ENCODE peak calls at places on chromosomes 1 and 21, in six cellular contexts. One of them, this sample, is unnamed. For H3K4me1, the result is how much of the 10 kb centered on the place peaks cover.

GRCh38 chr1:176466514-176466913 is 3.5 kb downstream of the PAPPA2 start:
- DNase-seq in psoas muscle: no peak
- DNase-seq in PC-3: peak
- DNase-seq in endothelial cell of umbilical vein: no peak
- DNase-seq in Karpas-422: peak
- DNase-seq in small intestine: no peak
- DNase-seq in this sample: no peak

GRCh38 chr1:92329356-92330129 is 30.7 kb downstream of the RPAP2 start:
- DNase-seq in psoas muscle: no peak
- DNase-seq in PC-3: peak
- DNase-seq in endothelial cell of umbilical vein: no peak
- DNase-seq in Karpas-422: no peak
- DNase-seq in small intestine: no peak
- DNase-seq in this sample: no peak

GRCh38 chr1:243483952-243484351 is 228.1 kb downstream of the SDCCAG8 start:
- DNase-seq in psoas muscle: no peak
- DNase-seq in PC-3: no peak
- DNase-seq in endothelial cell of umbilical vein: no peak
- DNase-seq in Karpas-422: no peak
- DNase-seq in small intestine: no peak
- DNase-seq in this sample: no peak

GRCh38 chr1:59879556-59879955 is 47.0 kb downstream of the CYP2J2 start:
- DNase-seq in psoas muscle: peak
- DNase-seq in PC-3: peak
- DNase-seq in endothelial cell of umbilical vein: peak
- DNase-seq in Karpas-422: peak
- DNase-seq in small intestine: peak
- DNase-seq in this sample: peak

GRCh38 chr1:28436211-28436769 is 66.8 kb downstream of the PHACTR4 start:
- DNase-seq in psoas muscle: no peak
- DNase-seq in PC-3: peak
- DNase-seq in endothelial cell of umbilical vein: no peak
- DNase-seq in Karpas-422: no peak
- DNase-seq in small intestine: no peak
- DNase-seq in this sample: no peak

GRCh38 chr1:8717148-8717547 is 100.3 kb downstream of the RERE start:
- DNase-seq in psoas muscle: no peak
- DNase-seq in PC-3: no peak
- DNase-seq in endothelial cell of umbilical vein: no peak
- DNase-seq in Karpas-422: no peak
- DNase-seq in small intestine: no peak
- DNase-seq in this sample: no peak

GRCh38 chr1:3125546-3126368 is 56.8 kb downstream of the PRDM16 start:
- DNase-seq in psoas muscle: no peak
- DNase-seq in PC-3: no peak
- DNase-seq in endothelial cell of umbilical vein: no peak
- DNase-seq in Karpas-422: no peak
- DNase-seq in small intestine: no peak
- DNase-seq in this sample: no peak

GRCh38 chr1:2396059-2396458 is 4.4 kb downstream of the RER1 start:
- DNase-seq in psoas muscle: no peak
- DNase-seq in PC-3: no peak
- DNase-seq in endothelial cell of umbilical vein: no peak
- DNase-seq in Karpas-422: no peak
- DNase-seq in small intestine: no peak
- DNase-seq in this sample: no peak

GRCh38 chr1:39406533-39407478 is 84.6 kb upstream of the BMP8A start:
- DNase-seq in psoas muscle: no peak
- DNase-seq in PC-3: no peak
- DNase-seq in endothelial cell of umbilical vein: peak
- DNase-seq in Karpas-422: no peak
- DNase-seq in small intestine: no peak
- DNase-seq in this sample: peak

GRCh38 chr1:65267291-65268087 is 41.9 kb upstream of the DNAJC6 start:
- DNase-seq in psoas muscle: no peak
- DNase-seq in PC-3: no peak
- DNase-seq in endothelial cell of umbilical vein: no peak
- DNase-seq in Karpas-422: no peak
- DNase-seq in small intestine: no peak
- DNase-seq in this sample: no peak

GRCh38 chr1:164720329-164721036 is 161.5 kb downstream of the PBX1 start:
- DNase-seq in psoas muscle: no peak
- DNase-seq in PC-3: no peak
- DNase-seq in endothelial cell of umbilical vein: no peak
- DNase-seq in Karpas-422: no peak
- DNase-seq in small intestine: no peak
- DNase-seq in this sample: no peak

GRCh38 chr1:3014443-3015268 is 6.6 kb upstream of the ACTRT2 start:
- DNase-seq in psoas muscle: no peak
- DNase-seq in PC-3: no peak
- DNase-seq in endothelial cell of umbilical vein: no peak
- DNase-seq in Karpas-422: peak
- DNase-seq in small intestine: no peak
- DNase-seq in this sample: no peak

GRCh38 chr1:240073097-240073496 is 18.6 kb upstream of the FMN2 start:
- DNase-seq in psoas muscle: no peak
- DNase-seq in PC-3: no peak
- DNase-seq in endothelial cell of umbilical vein: no peak
- DNase-seq in Karpas-422: no peak
- DNase-seq in small intestine: no peak
- DNase-seq in this sample: no peak

GRCh38 chr1:29569971-29570634 is 333.8 kb downstream of the PTPRU start:
- DNase-seq in psoas muscle: peak
- DNase-seq in PC-3: peak
- DNase-seq in endothelial cell of umbilical vein: no peak
- DNase-seq in Karpas-422: no peak
- DNase-seq in small intestine: no peak
- DNase-seq in this sample: no peak

GRCh38 chr1:54378157-54378883 is 27.9 kb downstream of the SSBP3 start:
- DNase-seq in psoas muscle: no peak
- DNase-seq in PC-3: no peak
- DNase-seq in endothelial cell of umbilical vein: no peak
- DNase-seq in Karpas-422: no peak
- DNase-seq in small intestine: no peak
- DNase-seq in this sample: no peak

GRCh38 chr1:17392199-17392740 is 20.3 kb downstream of the PADI6 start:
- DNase-seq in psoas muscle: no peak
- DNase-seq in PC-3: no peak
- DNase-seq in endothelial cell of umbilical vein: no peak
- DNase-seq in Karpas-422: no peak
- DNase-seq in small intestine: no peak
- DNase-seq in this sample: no peak

GRCh38 chr1:173038875-173039554 is 11.7 kb downstream of the TNFSF18 start:
- DNase-seq in psoas muscle: no peak
- DNase-seq in PC-3: no peak
- DNase-seq in endothelial cell of umbilical vein: no peak
- DNase-seq in Karpas-422: no peak
- DNase-seq in small intestine: no peak
- DNase-seq in this sample: no peak

GRCh38 chr21:40043423-40043822 is 176.2 kb downstream of the PCP4 start:
- DNase-seq in psoas muscle: no peak
- DNase-seq in PC-3: no peak
- DNase-seq in endothelial cell of umbilical vein: no peak
- DNase-seq in Karpas-422: no peak
- DNase-seq in small intestine: no peak
- DNase-seq in this sample: no peak

GRCh38 chr21:15552914-15553491 is 176.8 kb upstream of the USP25 start:
- DNase-seq in psoas muscle: no peak
- DNase-seq in PC-3: peak
- DNase-seq in endothelial cell of umbilical vein: no peak
- DNase-seq in Karpas-422: peak
- DNase-seq in small intestine: no peak
- DNase-seq in this sample: no peak

DNA sequence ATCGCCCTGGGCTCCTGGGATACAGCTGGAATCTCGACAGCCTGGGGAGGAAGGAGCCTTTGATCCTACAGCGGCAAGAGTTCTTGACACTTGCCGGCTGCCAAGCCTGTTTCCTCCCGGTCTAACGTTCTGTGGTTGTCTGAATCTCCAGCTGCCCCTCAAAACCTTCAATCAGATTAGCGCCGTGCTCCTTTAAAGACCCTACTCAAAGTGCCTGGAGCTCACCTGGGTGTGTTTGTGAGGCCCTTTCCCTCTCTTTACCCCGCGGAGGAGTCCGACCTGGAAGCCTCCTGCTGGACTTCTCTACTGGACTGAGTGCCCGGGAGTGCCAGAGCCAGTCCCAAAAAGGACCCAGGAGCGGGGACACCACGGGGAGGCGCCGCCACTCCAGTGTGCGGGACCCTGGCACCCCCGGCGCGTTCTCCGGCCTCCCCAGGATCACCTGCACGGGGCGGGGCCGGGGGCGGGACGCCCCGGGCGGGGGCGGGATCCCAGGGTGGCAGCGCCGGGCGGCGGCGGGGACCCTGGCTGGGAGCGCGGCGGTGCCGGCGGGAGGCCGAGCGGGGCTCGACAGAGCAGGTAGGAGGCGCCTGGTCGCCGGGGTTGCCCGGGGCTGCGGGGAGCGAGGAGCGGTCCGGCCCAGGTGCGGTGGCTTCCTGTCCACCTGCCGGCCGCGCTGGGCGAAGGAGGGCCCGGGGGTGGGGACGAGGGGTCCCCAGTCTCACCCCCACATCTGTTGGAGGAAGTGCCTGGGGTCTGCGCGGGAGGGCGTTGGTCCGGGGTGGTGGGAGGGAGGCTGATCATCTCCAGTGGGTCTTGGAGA is at the start of gene NCMAP:
- DNase-seq in psoas muscle: no peak
- DNase-seq in PC-3: peak
- DNase-seq in endothelial cell of umbilical vein: no peak
- DNase-seq in Karpas-422: no peak
- DNase-seq in small intestine: peak
- DNase-seq in this sample: peak
- H3K4me1 ChIP-seq in psoas muscle: under half
- H3K4me1 ChIP-seq in PC-3: under half
- H3K4me1 ChIP-seq in endothelial cell of umbilical vein: under half
- H3K4me1 ChIP-seq in Karpas-422: under half
- H3K4me1 ChIP-seq in small intestine: under half
- H3K4me1 ChIP-seq in this sample: under half

GRCh38 chr1:10787274-10787673 is 9.2 kb downstream of the CASZ1 start:
- DNase-seq in psoas muscle: no peak
- DNase-seq in PC-3: no peak
- DNase-seq in endothelial cell of umbilical vein: no peak
- DNase-seq in Karpas-422: no peak
- DNase-seq in small intestine: no peak
- DNase-seq in this sample: no peak

GRCh38 chr1:10782491-10783244 is 13.8 kb downstream of the CASZ1 start:
- DNase-seq in psoas muscle: no peak
- DNase-seq in PC-3: no peak
- DNase-seq in endothelial cell of umbilical vein: no peak
- DNase-seq in Karpas-422: no peak
- DNase-seq in small intestine: peak
- DNase-seq in this sample: no peak

GRCh38 chr1:10788592-10789006 is 7.8 kb downstream of the CASZ1 start:
- DNase-seq in psoas muscle: peak
- DNase-seq in PC-3: peak
- DNase-seq in endothelial cell of umbilical vein: peak
- DNase-seq in Karpas-422: no peak
- DNase-seq in small intestine: no peak
- DNase-seq in this sample: peak

GRCh38 chr1:10784998-10785854 is 11.2 kb downstream of the CASZ1 start:
- DNase-seq in psoas muscle: no peak
- DNase-seq in PC-3: no peak
- DNase-seq in endothelial cell of umbilical vein: no peak
- DNase-seq in Karpas-422: no peak
- DNase-seq in small intestine: peak
- DNase-seq in this sample: no peak

GRCh38 chr1:10785855-10786638 is 10.4 kb downstream of the CASZ1 start:
- DNase-seq in psoas muscle: no peak
- DNase-seq in PC-3: no peak
- DNase-seq in endothelial cell of umbilical vein: no peak
- DNase-seq in Karpas-422: no peak
- DNase-seq in small intestine: no peak
- DNase-seq in this sample: no peak
- H3K4me1 ChIP-seq in psoas muscle: half or more
- H3K4me1 ChIP-seq in PC-3: under half
- H3K4me1 ChIP-seq in endothelial cell of umbilical vein: under half
- H3K4me1 ChIP-seq in Karpas-422: under half
- H3K4me1 ChIP-seq in small intestine: under half
- H3K4me1 ChIP-seq in this sample: under half

DNA sequence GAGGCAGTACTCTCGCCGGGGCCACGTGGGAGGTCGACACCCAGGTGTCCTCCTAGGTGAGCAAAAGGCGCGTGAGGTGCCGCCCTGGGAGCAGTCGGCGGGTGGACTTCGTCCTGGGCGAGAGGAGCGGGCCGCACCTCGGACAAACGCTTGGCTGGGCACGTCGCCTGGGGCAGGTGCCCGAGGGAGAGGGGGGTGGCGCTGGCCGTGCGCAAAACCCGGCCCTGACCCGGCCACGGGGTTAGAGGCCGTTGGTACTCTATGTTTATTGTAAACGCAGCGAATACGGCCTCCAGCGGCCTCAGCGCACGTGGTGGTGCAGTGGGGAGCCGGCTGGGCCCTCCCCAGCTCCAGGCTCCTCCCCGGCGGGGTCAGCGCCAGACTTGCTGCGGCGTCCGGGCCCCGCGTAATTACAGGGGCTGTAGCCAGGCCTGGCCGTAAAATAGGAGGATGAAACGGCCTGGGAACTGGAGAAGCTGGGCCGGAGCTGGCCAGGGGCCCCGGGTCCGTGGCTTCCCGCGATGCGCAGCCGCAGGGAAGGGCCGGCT is 1.7 kb upstream of the EFNA1 start:
- DNase-seq in psoas muscle: peak
- DNase-seq in PC-3: peak
- DNase-seq in endothelial cell of umbilical vein: peak
- DNase-seq in Karpas-422: no peak
- DNase-seq in small intestine: peak
- DNase-seq in this sample: peak
- H3K4me1 ChIP-seq in psoas muscle: under half
- H3K4me1 ChIP-seq in PC-3: half or more
- H3K4me1 ChIP-seq in endothelial cell of umbilical vein: half or more
- H3K4me1 ChIP-seq in Karpas-422: under half
- H3K4me1 ChIP-seq in small intestine: under half
- H3K4me1 ChIP-seq in this sample: under half

DNA sequence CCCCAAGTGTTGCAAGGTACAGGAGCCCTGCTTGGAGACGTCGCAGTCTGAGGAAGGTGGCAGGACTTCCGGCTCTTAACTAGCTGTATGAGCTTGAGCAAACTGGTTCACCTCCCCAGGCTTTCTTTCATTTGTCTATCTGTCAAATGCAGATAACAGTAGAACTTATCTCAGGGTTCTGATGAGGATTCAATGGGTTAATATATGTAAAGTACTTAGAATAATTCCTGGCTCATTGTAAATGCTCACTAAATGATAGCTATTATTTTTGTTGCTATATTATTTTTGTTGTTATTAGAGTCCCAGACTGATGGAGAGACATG is 108.5 kb upstream of the IPO9 start:
- DNase-seq in psoas muscle: no peak
- DNase-seq in PC-3: no peak
- DNase-seq in endothelial cell of umbilical vein: no peak
- DNase-seq in Karpas-422: no peak
- DNase-seq in small intestine: no peak
- DNase-seq in this sample: no peak
- H3K4me1 ChIP-seq in psoas muscle: half or more
- H3K4me1 ChIP-seq in PC-3: under half
- H3K4me1 ChIP-seq in endothelial cell of umbilical vein: under half
- H3K4me1 ChIP-seq in Karpas-422: under half
- H3K4me1 ChIP-seq in small intestine: under half
- H3K4me1 ChIP-seq in this sample: under half

This sample was measured in thyroid gland.